ENCODE peak calls at places on chromosomes 3 and 15, in four cellular contexts. F, Q, Z and W are unnamed samples.

GRCh38 chr3:138332472-138333073 is 2.9 kb upstream of the NME9 start:
- DNase-seq in F (no peak), Q (no peak), Z (peak), W (peak)

GRCh38 chr3:98450372-98450771 is 12.6 kb upstream of the OR5K1 start:
- DNase-seq in F (no peak), Q (no peak), Z (no peak), W (no peak)

GRCh38 chr3:67018789-67019525 is 20.9 kb downstream of the KBTBD8 start:
- DNase-seq in F (no peak), Q (no peak), Z (no peak), W (no peak)

GRCh38 chr3:105629725-105630124 is 239.1 kb downstream of the CBLB start:
- DNase-seq in F (no peak), Q (no peak), Z (no peak), W (no peak)

GRCh38 chr15:69664572-69665326 is 212.1 kb downstream of the RPLP1 start:
- DNase-seq in F (no peak), Q (no peak), Z (peak), W (peak)

GRCh38 chr3:79729096-79729495 is 38.7 kb downstream of the ROBO1 start:
- DNase-seq in F (no peak), Q (no peak), Z (peak), W (peak)

GRCh38 chr15:39793923-39794322 is 11.3 kb upstream of the FSIP1 start:
- DNase-seq in F (no peak), Q (no peak), Z (no peak), W (no peak)

GRCh38 chr3:33075996-33076395 is 20.9 kb downstream of the GLB1 start:
- DNase-seq in F (no peak), Q (no peak), Z (no peak), W (no peak)

GRCh38 chr15:74869726-74870407 is 3.3 kb downstream of the SCAMP2 start:
- DNase-seq in F (no peak), Q (no peak), Z (no peak), W (no peak)

GRCh38 chr3:36229496-36229895 is 150.8 kb upstream of the STAC start:
- DNase-seq in F (no peak), Q (no peak), Z (no peak), W (no peak)

GRCh38 chr3:111159391-111159790 is 87.8 kb downstream of the NECTIN3 start:
- DNase-seq in F (no peak), Q (no peak), Z (no peak), W (no peak)

GRCh38 chr3:188764609-188765008 is 407.2 kb upstream of the TPRG1 start:
- DNase-seq in F (no peak), Q (no peak), Z (no peak), W (no peak)

GRCh38 chr15:85711590-85712192 is 83.0 kb downstream of the KLHL25 start:
- DNase-seq in F (no peak), Q (no peak), Z (no peak), W (no peak)

GRCh38 chr3:64190517-64191515 is 34.5 kb downstream of the PRICKLE2 start:
- DNase-seq in F (no peak), Q (no peak), Z (no peak), W (no peak)

GRCh38 chr3:52483577-52484495 is 11.3 kb upstream of the STAB1 start:
- DNase-seq in F (no peak), Q (no peak), Z (no peak), W (no peak)

GRCh38 chr3:194750409-194750808 is 64.7 kb downstream of the FAM43A start:
- DNase-seq in F (no peak), Q (no peak), Z (no peak), W (no peak)

GRCh38 chr15:36175781-36176211 is 403.6 kb upstream of the CDIN1 start:
- DNase-seq in F (no peak), Q (no peak), Z (no peak), W (no peak)

GRCh38 chr3:160956785-160957184 is 148.4 kb downstream of the B3GALNT1 start:
- DNase-seq in F (no peak), Q (no peak), Z (no peak), W (no peak)

GRCh38 chr3:101123084-101123483 is 129.9 kb upstream of the ABI3BP start:
- DNase-seq in F (no peak), Q (no peak), Z (no peak), W (no peak)